ENCODE peak calls at places on chromosome 13, in five cellular contexts. B is K562, V is HepG2, R is H1, E is GM12878. A is an unnamed sample.

GRCh38 chr13:37488682-37489081 is 109.9 kb downstream of the POSTN start:
- DNase-seq in B (no peak), V (no peak), R (no peak), E (no peak), A (no peak)

GRCh38 chr13:109816979-109817275 is 30.5 kb upstream of the IRS2 start:
- DNase-seq in B (no peak), V (no peak), R (no peak), E (no peak), A (no peak)

GRCh38 chr13:96020155-96020575 is 33.0 kb downstream of the UGGT2 start:
- DNase-seq in B (peak; percentile 56), V (peak; percentile 75), R (no peak), E (peak; percentile 23), A (peak; percentile 56)

GRCh38 chr13:27170221-27170520 is 1.4 kb downstream of the USP12 start:
- DNase-seq in B (no peak), V (no peak), R (no peak), E (no peak), A (no peak)

GRCh38 chr13:45870232-45870631 is 18.7 kb upstream of the SIAH3 start:
- DNase-seq in B (no peak), V (no peak), R (no peak), E (no peak), A (no peak)

GRCh38 chr13:28273919-28274318 is 135.6 kb downstream of the PAN3 start:
- DNase-seq in B (no peak), V (no peak), R (no peak), E (no peak), A (no peak)

GRCh38 chr13:71028884-71029283 is 838.1 kb downstream of the DACH1 start:
- DNase-seq in B (no peak), V (no peak), R (no peak), E (no peak), A (no peak)

GRCh38 chr13:110047511-110047910 is 259.4 kb downstream of the COL4A1 start:
- DNase-seq in B (no peak), V (no peak), R (no peak), E (no peak), A (no peak)

GRCh38 chr13:109331898-109332297 is 454.5 kb downstream of the IRS2 start:
- DNase-seq in B (no peak), V (no peak), R (no peak), E (no peak), A (no peak)

GRCh38 chr13:103098535-103098934 is 32.3 kb upstream of the SLC10A2 start:
- DNase-seq in B (no peak), V (no peak), R (no peak), E (no peak), A (no peak)

GRCh38 chr13:73230714-73231113 is 171.9 kb downstream of the KLF5 start:
- DNase-seq in B (no peak), V (no peak), R (no peak), E (no peak), A (no peak)

GRCh38 chr13:41418027-41418426 is 39.3 kb upstream of the RGCC start:
- DNase-seq in B (no peak), V (no peak), R (no peak), E (no peak), A (no peak)

GRCh38 chr13:74675185-74675584 is 541.0 kb upstream of the KLF12 start:
- DNase-seq in B (no peak), V (no peak), R (no peak), E (no peak), A (no peak)

GRCh38 chr13:95560387-95560786 is 7.9 kb downstream of the CLDN10 start:
- DNase-seq in B (no peak), V (no peak), R (no peak), E (no peak), A (no peak)

GRCh38 chr13:68523838-68524424 is 1293.8 kb upstream of the PCDH9 start:
- DNase-seq in B (no peak), V (no peak), R (no peak), E (no peak), A (no peak)

GRCh38 chr13:72567566-72567965 is 159.9 kb downstream of the MZT1 start:
- DNase-seq in B (no peak), V (no peak), R (no peak), E (no peak), A (no peak)

GRCh38 chr13:99150575-99151370 is 49.9 kb upstream of the UBAC2 start:
- DNase-seq in B (no peak), V (no peak), R (no peak), E (no peak), A (no peak)

GRCh38 chr13:21079206-21079605 is 17.8 kb upstream of the LATS2 start:
- DNase-seq in B (no peak), V (no peak), R (no peak), E (no peak), A (no peak)

GRCh38 chr13:26941345-26942174 is 181.0 kb upstream of the GPR12 start:
- DNase-seq in B (no peak), V (no peak), R (no peak), E (no peak), A (no peak)

GRCh38 chr13:34620073-34620858 is 321.8 kb upstream of the NBEA start:
- DNase-seq in B (no peak), V (no peak), R (no peak), E (no peak), A (no peak)

GRCh38 chr13:44267966-44268365 is 105.7 kb upstream of the SERP2 start:
- DNase-seq in B (no peak), V (no peak), R (no peak), E (no peak), A (no peak)

GRCh38 chr13:32840840-32841713 is 175.1 kb upstream of the KL start:
- DNase-seq in B (no peak), V (no peak), R (peak; percentile 16), E (peak; percentile 70), A (no peak)

GRCh38 chr13:75410207-75410606 is 71.8 kb downstream of the TBC1D4 start:
- DNase-seq in B (no peak), V (no peak), R (no peak), E (no peak), A (no peak)

GRCh38 chr13:99308481-99309087 is 1.4 kb upstream of the GPR183 start:
- DNase-seq in B (no peak), V (no peak), R (no peak), E (no peak), A (no peak)

GRCh38 chr13:107808388-107808787 is 406.9 kb downstream of the LIG4 start:
- DNase-seq in B (no peak), V (no peak), R (no peak), E (no peak), A (no peak)

GRCh38 chr13:25232937-25233515 is 54.3 kb downstream of the MTMR6 start:
- DNase-seq in B (peak; percentile 34), V (peak; percentile 41), R (no peak), E (no peak), A (peak; percentile 19)

GRCh38 chr13:104823709-104824108 is 1711.8 kb downstream of the EFNB2 start:
- DNase-seq in B (no peak), V (no peak), R (no peak), E (no peak), A (no peak)
- TF ChIP-seq SRF in B (no peak), V (no peak), R (no peak), E (no peak), A (no peak)

GRCh38 chr13:84137292-84137691 is 255.0 kb upstream of the SLITRK1 start:
- DNase-seq in B (no peak), V (no peak), R (no peak), E (peak; percentile 64), A (no peak)
- TF ChIP-seq SIN3A in B (no peak), V (no peak), R (no peak), E (no peak), A (no peak)

GRCh38 chr13:112574476-112575294 is 13.3 kb downstream of the TUBGCP3 start:
- DNase-seq in B (no peak), V (no peak), R (no peak), E (no peak), A (no peak)
- TF ChIP-seq SRF in B (no peak), V (no peak), R (no peak), E (no peak), A (no peak)

DNA sequence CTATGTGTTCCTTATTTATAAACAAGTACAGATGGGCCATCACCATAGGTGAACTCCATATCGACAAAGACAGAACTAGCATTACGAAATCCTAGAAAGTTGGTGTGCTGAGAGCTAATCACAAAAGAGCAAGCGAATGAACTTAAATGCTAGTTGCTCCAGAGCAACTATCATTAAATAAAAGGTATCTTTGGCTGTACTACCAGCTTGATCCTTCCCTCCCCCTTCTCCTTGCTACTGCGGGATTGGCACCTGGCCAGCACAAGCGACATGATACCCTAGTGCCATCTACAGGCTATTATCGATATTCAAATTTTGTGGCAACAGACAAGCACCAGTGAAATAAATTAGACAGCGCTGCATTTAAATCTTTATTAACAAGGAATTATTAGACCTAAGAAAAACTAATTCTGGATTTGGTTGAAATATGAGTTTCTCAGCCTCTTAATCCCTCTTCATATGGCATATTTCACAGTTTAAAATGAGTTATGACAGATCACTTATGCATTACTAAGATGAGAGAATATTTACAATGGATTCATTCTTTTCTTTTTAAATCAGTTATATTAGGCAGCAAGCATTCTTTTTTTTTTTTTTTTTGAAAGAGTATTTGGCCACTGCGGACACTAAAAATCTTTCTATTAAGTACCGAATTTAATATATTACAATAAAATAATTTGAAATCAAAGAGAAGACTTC is 5.8 kb downstream of the PCDH9 start:
- DNase-seq in B (peak; percentile 78), V (peak; percentile 56), R (no peak), E (no peak), A (peak; percentile 59)
- TF ChIP-seq SIN3A in B (no peak), V (no peak), R (no peak), E (no peak), A (no peak)

DNA sequence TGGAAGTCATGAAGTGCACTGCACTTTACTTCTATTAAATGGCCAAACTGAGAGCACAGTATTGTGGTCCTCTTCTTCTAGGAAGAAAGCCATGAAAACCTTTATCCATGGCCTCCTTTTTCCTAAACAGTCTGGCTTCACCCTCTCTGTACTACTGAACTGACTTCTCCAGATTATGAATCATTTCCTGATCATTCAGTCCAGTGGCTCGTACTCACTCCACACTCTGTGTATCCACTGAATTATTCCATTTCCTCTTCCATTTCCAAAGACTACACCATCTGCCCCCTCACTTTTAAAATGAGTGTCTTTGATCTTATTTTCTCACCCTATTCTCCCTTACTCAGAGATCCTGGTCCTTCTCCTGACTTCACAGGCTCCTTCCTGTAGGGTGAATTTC is 29.7 kb upstream of the FREM2 start:
- DNase-seq in B (no peak), V (no peak), R (no peak), E (no peak), A (no peak)
- TF ChIP-seq SRF in B (no peak), V (no peak), R (no peak), E (no peak), A (no peak)

DNA sequence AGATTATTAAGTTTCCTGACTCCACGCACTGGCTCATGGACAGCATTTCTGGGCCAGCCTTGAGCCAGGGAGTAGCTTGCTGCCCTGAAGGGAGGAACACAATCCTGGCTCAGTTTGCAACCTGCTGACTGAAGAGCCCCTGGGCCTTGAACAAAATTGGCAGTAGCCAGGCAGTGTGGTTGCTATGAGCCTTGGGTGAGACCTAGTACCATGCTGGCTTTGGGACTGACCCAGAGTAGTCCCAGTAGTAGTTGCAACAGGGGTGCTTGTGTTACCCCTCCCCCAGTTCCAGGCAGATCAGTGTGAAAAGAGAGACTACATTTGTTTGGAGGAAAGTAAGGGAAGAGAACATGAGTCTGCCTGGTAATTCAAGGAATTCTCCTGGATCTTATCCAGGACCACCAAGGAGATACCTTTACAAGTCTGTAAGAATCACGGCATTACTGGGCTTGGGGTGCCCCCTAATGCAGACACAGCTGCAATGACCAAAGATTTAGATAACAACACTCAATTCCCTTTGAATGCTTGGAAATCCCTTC is 22.0 kb downstream of the ITGBL1 start:
- DNase-seq in B (no peak), V (no peak), R (peak; percentile 61), E (no peak), A (no peak)
- TF ChIP-seq SIN3A in B (no peak), V (no peak), R (no peak), E (no peak), A (no peak)

A was measured in HCT116.